ENCODE peak calls at places on chromosomes 16 and 17, in seven cellular contexts. L is neuronal stem cell, U is H1, A is IMR-90, Q is mesendoderm, H is mesenchymal stem cell, F is trophoblast cell. B is an unnamed sample.
A peak's percentile ranks its signal among the peaks of the same experiment; 100 is the strongest.

GRCh38 chr17:62179525-62180161 is 114.6 kb upstream of the MED13 start:
- DNase-seq in U (no peak), F (peak; percentile 92), H (peak; percentile 86), L (no peak), Q (peak; percentile 83), A (peak; percentile 50), B (no peak)

GRCh38 chr17:5919104-5919503 is 151.1 kb upstream of the WSCD1 start:
- DNase-seq in Q (no peak), A (no peak), U (no peak), L (no peak), H (no peak), F (no peak), B (peak; percentile 68)

GRCh38 chr17:36936455-36936934 is 780 bp upstream of the LHX1 start:
- DNase-seq in A (no peak), F (peak; percentile 8), Q (peak; percentile 92), L (no peak), U (peak; percentile 95), H (no peak), B (peak; percentile 93)

GRCh38 chr17:37708616-37709212 is 36.1 kb downstream of the HNF1B start:
- DNase-seq in U (no peak), A (peak; percentile 53), H (peak; percentile 19), F (no peak), L (no peak), Q (peak; percentile 54), B (no peak)

GRCh38 chr17:6427284-6427781 is 7.6 kb downstream of the AIPL1 start:
- DNase-seq in H (peak; percentile 52), L (no peak), A (peak; percentile 16), U (no peak), F (peak; percentile 11), Q (no peak), B (no peak)

GRCh38 chr17:14745122-14745521 is 444.2 kb downstream of the HS3ST3B1 start:
- DNase-seq in U (no peak), H (peak; percentile 80), Q (no peak), A (peak; percentile 46), F (peak; percentile 96), L (no peak), B (no peak)

GRCh38 chr17:67128700-67129099 is 84.3 kb downstream of the CACNG1 start:
- DNase-seq in A (peak; percentile 64), L (no peak), Q (no peak), U (no peak), H (no peak), F (no peak), B (no peak)

GRCh38 chr17:73278465-73279453 is 17.1 kb upstream of the CPSF4L start:
- DNase-seq in F (peak; percentile 93), U (no peak), H (no peak), A (no peak), Q (no peak), L (no peak), B (peak; percentile 31)

GRCh38 chr16:17612336-17612735 is 141.6 kb upstream of the XYLT1 start:
- DNase-seq in H (no peak), L (no peak), A (no peak), U (no peak), F (peak; percentile 51), Q (peak; percentile 54), B (no peak)

GRCh38 chr17:42866216-42866615 is 15.2 kb downstream of the AOC3 start:
- DNase-seq in F (no peak), H (no peak), U (no peak), Q (no peak), L (no peak), A (no peak), B (no peak)

GRCh38 chr17:27360507-27360906 is 66.6 kb downstream of the WSB1 start:
- DNase-seq in A (no peak), U (no peak), Q (no peak), F (no peak), L (no peak), H (no peak), B (no peak)

GRCh38 chr17:50347087-50347893 is 1.4 kb downstream of the XYLT2 start:
- DNase-seq in F (no peak), Q (peak; percentile 50), U (peak; percentile 57), A (peak; percentile 6), H (no peak), L (no peak), B (peak; percentile 62)

GRCh38 chr17:50347894-50348291 is 2.0 kb downstream of the XYLT2 start:
- DNase-seq in H (no peak), L (no peak), U (no peak), F (no peak), Q (peak; percentile 43), A (no peak), B (no peak)

GRCh38 chr17:50350733-50351132 is 4.8 kb downstream of the XYLT2 start:
- DNase-seq in L (no peak), A (no peak), Q (no peak), U (no peak), H (no peak), F (no peak), B (no peak)

GRCh38 chr17:50348522-50349240 is 2.8 kb downstream of the XYLT2 start:
- DNase-seq in A (peak; percentile 53), Q (no peak), L (no peak), H (peak; percentile 35), U (no peak), F (no peak), B (peak; percentile 23)

GRCh38 chr17:50349241-50349595 is 3.3 kb downstream of the XYLT2 start:
- DNase-seq in A (no peak), F (no peak), U (no peak), H (no peak), Q (no peak), L (no peak), B (peak; percentile 21)
- H3K27ac ChIP-seq in A (no peak overlapping the region), F (no peak overlapping the region), U (no peak overlapping the region), H (no peak overlapping the region), Q (no peak overlapping the region), L (no peak overlapping the region), B (no peak overlapping the region)

GRCh38 chr16:75239463-75240122 is 11.8 kb downstream of the BCAR1 start:
- DNase-seq in U (no peak), F (no peak), L (no peak), Q (no peak), H (no peak), A (no peak), B (peak; percentile 22)
- H3K4ac ChIP-seq in U (no peak overlapping the region), F (peak overlapping the region; percentile 86), L (no peak overlapping the region), Q (no peak overlapping the region), H (no peak overlapping the region), A (peak overlapping the region; percentile 95), B (no peak overlapping the region)

DNA sequence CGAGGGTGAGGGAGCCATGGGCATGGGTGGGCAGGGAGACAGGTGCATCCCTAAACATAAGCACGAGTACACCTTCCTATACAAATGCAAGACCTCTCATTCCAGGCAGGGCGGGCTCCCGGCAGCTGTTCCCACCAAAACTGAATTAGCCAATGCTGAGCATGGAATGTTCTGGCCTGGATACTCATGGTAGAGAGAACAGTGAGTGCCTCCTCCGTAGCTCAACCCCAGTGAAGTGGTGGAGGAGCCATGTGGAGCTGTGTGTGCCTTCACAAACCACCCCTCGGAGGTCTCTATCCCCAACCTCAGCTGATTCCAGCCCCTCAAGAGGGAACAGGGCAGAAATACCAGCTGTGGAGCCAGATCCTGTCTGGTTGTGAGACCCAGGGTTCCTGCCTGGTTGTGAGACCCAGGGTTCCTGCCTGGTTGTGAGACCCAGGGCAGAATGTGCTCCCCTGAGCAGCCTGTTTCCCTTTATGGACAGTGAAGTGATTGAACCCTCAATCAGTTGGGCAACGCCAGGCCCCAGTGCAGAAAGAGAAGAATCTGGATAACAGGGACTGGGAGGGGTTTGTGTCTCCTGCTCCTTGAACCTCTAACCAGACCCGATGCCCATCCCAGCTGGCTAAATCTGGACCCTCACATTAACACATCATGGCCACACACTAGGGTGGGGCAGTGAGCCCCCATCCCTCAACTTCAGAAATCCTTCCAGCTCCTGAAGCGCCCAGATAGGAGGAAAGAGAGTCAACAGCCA is 2.4 kb upstream of the CDH16 start:
- DNase-seq in A (no peak), U (no peak), F (peak; percentile 88), L (no peak), H (no peak), Q (no peak), B (no peak)
- H3K27ac ChIP-seq in A (no peak overlapping the region), U (no peak overlapping the region), F (no peak overlapping the region), L (no peak overlapping the region), H (no peak overlapping the region), Q (no peak overlapping the region), B (no peak overlapping the region)

DNA sequence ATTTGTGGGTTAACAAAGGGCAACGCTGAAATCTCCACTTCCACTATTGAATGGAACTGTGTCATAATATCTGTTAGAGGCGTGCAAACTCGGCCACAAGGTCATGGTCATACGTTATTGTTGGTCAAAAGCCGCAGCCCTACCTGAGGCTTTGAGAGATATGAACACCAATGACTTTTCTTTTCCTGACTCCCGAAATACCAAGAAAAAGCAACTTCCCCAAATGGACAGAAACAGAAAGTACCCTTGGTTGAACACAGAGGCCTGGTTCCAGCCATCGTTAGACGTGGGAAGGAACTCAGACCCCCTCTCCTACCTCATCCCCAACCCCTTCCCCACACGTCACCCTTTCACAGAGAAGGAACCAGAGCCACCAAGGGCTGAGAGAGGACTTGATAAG is 1.4 kb upstream of the PIK3R5 start:
- DNase-seq in U (no peak), L (no peak), H (no peak), A (no peak), F (peak; percentile 27), Q (no peak), B (no peak)
- H3K4ac ChIP-seq in U (no peak overlapping the region), L (no peak overlapping the region), H (no peak overlapping the region), A (no peak overlapping the region), F (no peak overlapping the region), Q (no peak overlapping the region), B (no peak overlapping the region)

GRCh38 chr16:66510298-66510697 is 39.6 kb downstream of the TK2 start:
- DNase-seq in L (no peak), F (no peak), A (no peak), U (no peak), H (no peak), Q (no peak), B (peak; percentile 27)
- H3K27ac ChIP-seq in L (no peak overlapping the region), F (no peak overlapping the region), A (no peak overlapping the region), U (no peak overlapping the region), H (peak overlapping the region; percentile 97), Q (no peak overlapping the region), B (no peak overlapping the region)

DNA sequence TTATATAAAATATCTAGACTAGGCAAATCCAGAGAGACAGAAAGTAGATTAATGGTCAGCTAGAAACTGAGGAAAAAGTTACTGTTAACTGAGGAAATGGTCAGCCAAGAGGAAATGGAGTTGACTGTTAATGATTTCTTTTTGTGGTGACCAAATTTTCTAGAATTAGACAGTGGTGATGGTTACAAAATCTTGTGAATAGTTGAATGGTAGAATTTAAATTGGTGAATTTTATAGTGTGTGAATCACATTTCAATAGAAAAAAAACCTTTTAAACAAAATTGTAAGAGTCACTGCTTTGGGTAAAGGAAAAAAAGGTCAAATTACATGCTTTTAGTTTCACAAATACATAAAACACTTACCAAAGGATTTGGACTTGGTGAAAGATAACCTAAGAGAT is 30.0 kb downstream of the APPBP2 start:
- DNase-seq in H (no peak), Q (no peak), A (peak; percentile 18), U (no peak), L (no peak), F (no peak), B (no peak)
- H3K4ac ChIP-seq in H (no peak overlapping the region), Q (no peak overlapping the region), A (no peak overlapping the region), U (no peak overlapping the region), L (no peak overlapping the region), F (no peak overlapping the region), B (no peak overlapping the region)

DNA sequence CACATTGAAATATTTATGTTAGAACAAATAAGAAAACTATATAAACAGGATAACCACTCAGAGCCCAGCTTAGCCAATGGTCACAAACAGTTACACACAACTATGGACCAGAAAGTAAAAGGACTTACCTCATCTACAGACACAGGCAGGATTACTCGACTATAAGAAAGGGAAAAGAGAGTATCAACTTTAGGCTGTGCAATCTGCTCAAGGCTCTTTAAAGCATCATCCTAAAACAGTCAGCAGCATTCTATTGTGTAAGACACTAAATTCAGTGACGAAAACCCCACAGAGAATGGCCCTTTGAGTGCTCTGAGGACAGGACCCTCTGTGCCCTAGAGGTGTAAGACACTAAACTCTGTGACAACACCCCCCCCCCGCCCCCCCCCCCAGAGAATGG is 4.2 kb downstream of the PITPNA start:
- DNase-seq in A (no peak), H (peak; percentile 51), L (no peak), Q (no peak), F (no peak), U (no peak), B (no peak)
- H3K27ac ChIP-seq in A (no peak overlapping the region), H (no peak overlapping the region), L (no peak overlapping the region), Q (no peak overlapping the region), F (no peak overlapping the region), U (no peak overlapping the region), B (no peak overlapping the region)

B was measured in H9.